ENCODE peak calls at places on chromosomes 1 and 21, in five cellular contexts. O, P, N, L and Q are unnamed samples.

GRCh38 chr1:114470681-114471080 is 40.3 kb downstream of the TRIM33 start:
- DNase-seq in N (no peak), O (no peak), P (no peak), L (no peak), Q (no peak)

GRCh38 chr1:219506337-219506944 is 106.5 kb downstream of the ZC3H11B start:
- DNase-seq in L (no peak), N (no peak), P (no peak), O (no peak), Q (no peak)

GRCh38 chr21:46515109-46515508 is 56.4 kb downstream of the DIP2A start:
- DNase-seq in O (no peak), P (no peak), N (no peak), L (no peak), Q (no peak)

GRCh38 chr1:53062731-53063591 is 948 bp downstream of the PODN start:
- DNase-seq in L (peak), P (no peak), O (no peak), N (no peak), Q (no peak)

GRCh38 chr1:200437556-200438203 is 27.8 kb upstream of the ZNF281 start:
- DNase-seq in L (no peak), O (peak), P (no peak), N (no peak), Q (no peak)

GRCh38 chr1:207181838-207182237 is 77.8 kb downstream of the C4BPA start:
- DNase-seq in O (no peak), N (no peak), P (no peak), L (no peak), Q (no peak)

GRCh38 chr1:25863486-25864262 is 4.4 kb upstream of the AUNIP start:
- DNase-seq in O (no peak), P (no peak), N (no peak), L (no peak), Q (no peak)

GRCh38 chr1:52037402-52037814 is 3.8 kb upstream of the KTI12 start:
- DNase-seq in O (no peak), P (no peak), N (no peak), L (no peak), Q (no peak)

GRCh38 chr1:165364432-165365133 is 8.1 kb upstream of the LMX1A start:
- DNase-seq in P (no peak), O (no peak), L (peak), N (no peak), Q (no peak)

GRCh38 chr1:155086182-155086741 is 7.6 kb downstream of the EFNA3 start:
- DNase-seq in P (no peak), N (peak), L (peak), O (peak), Q (no peak)

GRCh38 chr1:200376521-200376920 is 33.3 kb downstream of the ZNF281 start:
- DNase-seq in P (no peak), N (no peak), L (no peak), O (no peak), Q (peak)

GRCh38 chr1:243507672-243508302 is 251.9 kb downstream of the SDCCAG8 start:
- DNase-seq in P (no peak), L (no peak), O (no peak), N (no peak), Q (no peak)

GRCh38 chr1:3886106-3886670 is 13.9 kb downstream of the C1orf174 start:
- DNase-seq in L (peak), P (no peak), O (no peak), N (no peak), Q (no peak)